ENCODE peak calls at places on chromosomes 16 and 17, in seven cellular contexts. I, M, G, W, X, T and P are unnamed samples.

GRCh38 chr16:19997264-19997663 is 76.4 kb downstream of the GPR139 start:
- DNase-seq in I (no peak), M (no peak), G (no peak), W (no peak), X (no peak), T (no peak), P (no peak)

GRCh38 chr17:28726396-28726911 is 421 bp upstream of the TLCD1 start:
- DNase-seq in I (peak), M (no peak), G (peak), W (no peak), X (peak), T (peak), P (peak)

GRCh38 chr16:48542020-48542473 is 67.9 kb downstream of the N4BP1 start:
- DNase-seq in I (peak), M (peak), G (peak), W (peak), X (no peak), T (peak), P (peak)

GRCh38 chr17:38328620-38329019 is 15.1 kb downstream of the GPR179 start:
- DNase-seq in I (no peak), M (no peak), G (no peak), W (no peak), X (no peak), T (no peak), P (no peak)

GRCh38 chr16:3952342-3953131 is 72.0 kb upstream of the CREBBP start:
- DNase-seq in I (peak), M (no peak), G (peak), W (no peak), X (no peak), T (peak), P (no peak)

GRCh38 chr17:74380086-74380958 is 13.0 kb downstream of the GPR142 start:
- DNase-seq in I (no peak), M (peak), G (no peak), W (no peak), X (no peak), T (peak), P (peak)

GRCh38 chr16:71840052-71840451 is 5.7 kb upstream of the ATXN1L start:
- DNase-seq in I (no peak), M (no peak), G (no peak), W (no peak), X (no peak), T (no peak), P (no peak)

GRCh38 chr16:73154063-73154870 is 106.3 kb upstream of the ZFHX3 start:
- DNase-seq in I (peak), M (peak), G (peak), W (peak), X (no peak), T (peak), P (no peak)

GRCh38 chr16:3474136-3474779 is 21.0 kb downstream of the C16orf90 start:
- DNase-seq in I (no peak), M (peak), G (no peak), W (no peak), X (peak), T (no peak), P (no peak)

GRCh38 chr17:72599891-72600290 is 479.1 kb downstream of the SOX9 start:
- DNase-seq in I (no peak), M (no peak), G (no peak), W (no peak), X (no peak), T (no peak), P (no peak)

GRCh38 chr16:84548971-84549844 is 44.7 kb upstream of the MEAK7 start:
- DNase-seq in I (peak), M (no peak), G (peak), W (peak), X (no peak), T (peak), P (no peak)

GRCh38 chr17:29177871-29178749 is 2.1 kb downstream of the MYO18A start:
- DNase-seq in I (no peak), M (peak), G (peak), W (no peak), X (peak), T (peak), P (no peak)

GRCh38 chr17:28133562-28133970 is 91.1 kb downstream of the NLK start:
- DNase-seq in I (no peak), M (no peak), G (no peak), W (peak), X (no peak), T (no peak), P (no peak)

GRCh38 chr17:28282596-28282995 is 36.4 kb upstream of the TMEM97 start:
- DNase-seq in I (peak), M (peak), G (no peak), W (peak), X (no peak), T (no peak), P (no peak)

GRCh38 chr17:27322690-27323508 is 29.0 kb downstream of the WSB1 start:
- DNase-seq in I (no peak), M (no peak), G (no peak), W (peak), X (no peak), T (no peak), P (no peak)

GRCh38 chr17:69578385-69578936 is 164.0 kb downstream of the MAP2K6 start:
- DNase-seq in I (no peak), M (no peak), G (no peak), W (no peak), X (no peak), T (no peak), P (no peak)

GRCh38 chr17:68229619-68230018 is 18.2 kb upstream of the AMZ2 start:
- DNase-seq in I (no peak), M (no peak), G (no peak), W (no peak), X (no peak), T (no peak), P (no peak)

GRCh38 chr17:44767493-44767892 is 8.7 kb downstream of the ADAM11 start:
- DNase-seq in I (no peak), M (no peak), G (no peak), W (no peak), X (no peak), T (no peak), P (no peak)

GRCh38 chr16:3690991-3691720 is 26.2 kb downstream of the TRAP1 start:
- DNase-seq in I (no peak), M (no peak), G (no peak), W (no peak), X (peak), T (no peak), P (no peak)

GRCh38 chr17:82333279-82334171 is at the start of gene SECTM1:
- DNase-seq in I (no peak), M (peak), G (peak), W (no peak), X (no peak), T (peak), P (no peak)

GRCh38 chr16:85204242-85205010 is 92.2 kb upstream of the CIBAR2 start:
- DNase-seq in I (no peak), M (no peak), G (no peak), W (peak), X (no peak), T (no peak), P (no peak)

GRCh38 chr16:66044089-66044488 is 322.4 kb upstream of the CDH5 start:
- DNase-seq in I (no peak), M (no peak), G (no peak), W (no peak), X (no peak), T (no peak), P (no peak)

GRCh38 chr16:12874135-12874534 is 27.3 kb upstream of the SHISA9 start:
- DNase-seq in I (no peak), M (no peak), G (no peak), W (peak), X (no peak), T (no peak), P (no peak)

GRCh38 chr17:60077226-60077625 is 1.5 kb downstream of the HEATR6 start:
- DNase-seq in I (no peak), M (no peak), G (no peak), W (no peak), X (no peak), T (no peak), P (no peak)

GRCh38 chr17:7435676-7436555 is 681 bp downstream of the TMEM102 start:
- DNase-seq in I (peak), M (peak), G (peak), W (peak), X (peak), T (peak), P (peak)

GRCh38 chr16:49605536-49606241 is 232.1 kb downstream of the C16orf78 start:
- DNase-seq in I (no peak), M (no peak), G (no peak), W (no peak), X (no peak), T (no peak), P (no peak)

GRCh38 chr16:81567987-81568748 is 123.6 kb downstream of the CMIP start:
- DNase-seq in I (peak), M (peak), G (no peak), W (peak), X (no peak), T (no peak), P (peak)

GRCh38 chr16:80387308-80387921 is 153.4 kb upstream of the DYNLRB2 start:
- DNase-seq in I (no peak), M (no peak), G (no peak), W (no peak), X (peak), T (no peak), P (no peak)

GRCh38 chr17:73765824-73766563 is 121.7 kb upstream of the SDK2 start:
- DNase-seq in I (no peak), M (no peak), G (no peak), W (no peak), X (no peak), T (no peak), P (no peak)

GRCh38 chr17:12624221-12624620 is 41.5 kb upstream of the MYOCD start:
- DNase-seq in I (no peak), M (no peak), G (no peak), W (no peak), X (no peak), T (no peak), P (no peak)

GRCh38 chr16:89378947-89379771 is 111.2 kb downstream of the ANKRD11 start:
- DNase-seq in I (peak), M (no peak), G (no peak), W (no peak), X (no peak), T (no peak), P (peak)

GRCh38 chr16:22186517-22186916 is 19.6 kb upstream of the EEF2K start:
- DNase-seq in I (no peak), M (no peak), G (no peak), W (no peak), X (peak), T (no peak), P (no peak)

GRCh38 chr16:1650131-1650530 is 27.9 kb upstream of the JPT2 start:
- DNase-seq in I (no peak), M (no peak), G (no peak), W (no peak), X (no peak), T (no peak), P (no peak)

GRCh38 chr17:35023538-35023937 is 40.0 kb downstream of the RFFL start:
- DNase-seq in I (no peak), M (no peak), G (no peak), W (no peak), X (no peak), T (no peak), P (peak)

GRCh38 chr16:24845726-24846547 is at the start of gene SLC5A11:
- DNase-seq in I (no peak), M (no peak), G (no peak), W (no peak), X (no peak), T (no peak), P (no peak)
- TF ChIP-seq POLR2A in I (no peak), M (no peak), G (no peak), W (no peak), X (no peak), T (no peak), P (no peak)

GRCh38 chr17:2724783-2725164 is 13.2 kb upstream of the CLUH start:
- DNase-seq in I (peak), M (no peak), G (no peak), W (peak), X (peak), T (peak), P (no peak)
- H3K4me3 ChIP-seq in I (peak), M (peak), G (peak), W (no peak), X (no peak), T (no peak), P (peak)

GRCh38 chr17:18256776-18257175 is 1.8 kb downstream of the FLII start:
- DNase-seq in I (no peak), M (no peak), G (no peak), W (no peak), X (no peak), T (no peak), P (no peak)

GRCh38 chr17:18258356-18259038 is at the start of gene FLII:
- DNase-seq in I (peak), M (peak), G (no peak), W (peak), X (peak), T (peak), P (peak)

GRCh38 chr17:18257268-18257681 is 1.3 kb downstream of the FLII start:
- DNase-seq in I (no peak), M (peak), G (no peak), W (no peak), X (no peak), T (peak), P (peak)

GRCh38 chr17:18256351-18256750 is 2.2 kb downstream of the FLII start:
- DNase-seq in I (peak), M (no peak), G (no peak), W (no peak), X (no peak), T (no peak), P (no peak)

DNA sequence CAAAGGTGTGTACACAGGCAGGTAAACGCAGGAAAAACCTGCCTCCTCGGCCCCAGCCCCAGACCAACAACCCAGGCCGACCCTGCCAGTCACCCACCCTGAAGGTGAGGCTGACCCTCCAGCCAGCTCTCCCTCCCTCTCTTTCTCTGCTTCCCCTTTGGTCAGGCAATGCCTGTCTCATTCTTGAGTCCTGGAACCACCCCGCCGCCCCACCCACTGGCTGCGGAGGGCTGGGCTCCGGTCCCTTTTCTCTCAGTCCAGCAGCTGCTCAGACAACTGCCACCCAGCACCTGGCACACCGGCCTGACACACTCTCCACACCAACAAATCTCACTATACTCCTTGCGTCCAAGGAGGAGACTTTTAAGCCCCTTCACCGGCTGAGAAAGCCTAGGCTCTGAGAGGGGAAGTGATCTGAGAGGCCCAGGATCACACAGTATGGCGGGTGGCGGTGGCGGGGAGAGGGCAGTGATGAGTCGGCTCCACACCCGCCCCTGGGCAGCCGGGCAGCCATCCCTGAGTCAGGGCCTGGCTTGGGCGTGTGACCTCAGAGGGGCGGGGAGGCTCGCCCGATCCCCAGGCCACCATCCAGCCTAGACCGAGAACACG is 687 bp downstream of the FLII start:
- DNase-seq in I (peak), M (peak), G (peak), W (peak), X (peak), T (peak), P (peak)
- TF ChIP-seq POLR2A in I (no peak), M (no peak), G (no peak), W (no peak), X (peak), T (no peak), P (peak)

DNA sequence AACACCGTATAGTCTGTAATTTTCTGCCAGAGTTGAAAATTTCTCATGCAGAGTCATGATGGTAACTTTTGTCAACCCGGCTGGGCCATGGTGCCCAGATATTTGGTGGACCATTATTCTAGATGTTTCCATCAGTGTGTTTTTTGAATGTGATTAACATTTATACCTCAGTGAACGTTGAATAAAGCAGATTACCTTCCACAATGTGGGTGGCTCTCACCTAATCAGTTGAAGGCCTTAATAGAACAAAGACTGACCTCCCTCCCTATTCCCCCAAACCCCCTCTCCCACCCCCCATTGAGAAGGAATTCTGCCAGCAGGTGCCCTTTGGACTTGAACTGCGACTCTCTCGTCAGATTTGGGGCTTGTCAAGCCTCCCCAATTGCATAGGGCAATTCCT is 6.4 kb upstream of the CA5A start:
- DNase-seq in I (no peak), M (no peak), G (no peak), W (no peak), X (no peak), T (no peak), P (no peak)
- H3K4me3 ChIP-seq in I (no peak), M (no peak), G (no peak), W (no peak), X (no peak), T (no peak), P (no peak)

DNA sequence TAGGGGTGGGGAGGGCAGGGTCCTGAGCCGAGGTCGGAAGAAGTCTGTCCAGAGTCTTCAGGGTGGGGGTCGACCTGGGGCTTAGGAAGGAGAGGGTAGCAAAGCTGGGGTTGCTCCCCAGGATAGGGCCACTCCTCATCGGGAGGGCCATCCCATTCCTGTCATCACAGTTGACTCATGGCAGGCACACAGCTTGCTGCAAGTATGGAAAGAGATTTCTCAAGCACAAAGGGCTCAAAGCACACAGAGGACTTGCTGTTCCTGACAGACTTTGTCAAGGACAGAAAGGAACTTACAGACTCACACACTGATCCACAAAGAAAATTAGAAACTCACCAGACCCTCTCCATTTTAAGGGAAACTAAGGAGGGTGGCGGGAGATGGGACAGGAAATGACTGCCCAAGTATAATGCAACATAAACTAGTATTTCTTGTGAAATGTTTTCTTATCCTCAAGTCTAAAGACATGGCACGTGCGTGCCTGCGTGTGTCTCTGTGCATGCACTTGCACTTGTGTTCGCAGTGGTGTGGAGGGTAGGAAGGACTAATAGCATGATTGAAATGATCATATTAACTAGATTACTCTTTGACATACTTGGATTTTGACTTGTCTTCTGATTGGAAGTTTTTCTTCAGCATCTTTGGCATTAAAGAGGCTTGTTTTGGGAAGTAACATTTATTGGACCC is 2.4 kb downstream of the AOC2 start:
- DNase-seq in I (peak), M (peak), G (no peak), W (no peak), X (peak), T (peak), P (no peak)
- TF ChIP-seq POLR2A in I (no peak), M (no peak), G (no peak), W (peak), X (no peak), T (no peak), P (no peak)

GRCh38 chr16:56422896-56423441 is 2.4 kb downstream of the AMFR start:
- DNase-seq in I (no peak), M (no peak), G (no peak), W (no peak), X (peak), T (no peak), P (no peak)
- H3K4me3 ChIP-seq in I (peak), M (no peak), G (peak), W (no peak), X (peak), T (no peak), P (no peak)

GRCh38 chr16:30091474-30092372 is at the start of gene TBX6:
- DNase-seq in I (peak), M (peak), G (peak), W (peak), X (peak), T (peak), P (peak)
- TF ChIP-seq POLR2A in I (no peak), M (peak), G (no peak), W (peak), X (peak), T (peak), P (peak)